ENCODE peak calls at places on chromosome 3, in nine cellular contexts. S is lung; D is uterus; C is CD8-positive, alpha-beta memory T cell; O is neuronal stem cell; R is astrocyte; F is esophagus muscularis mucosa; Y is sigmoid colon; P is right cardiac atrium. B is an unnamed sample.

GRCh38 chr3:126412841-126413692 is 18.4 kb downstream of the CFAP100 start:
- DNase-seq in O (no peak), Y (no peak), P (no peak), R (no peak), D (no peak), F (no peak), S (no peak), C (no peak), B (no peak)

GRCh38 chr3:127770671-127771370 is 51.5 kb downstream of the MGLL start:
- DNase-seq in Y (no peak), S (no peak), D (no peak), F (no peak), C (no peak), P (no peak), O (no peak), R (no peak), B (no peak)

GRCh38 chr3:140432176-140432753 is 245.6 kb upstream of the TRIM42 start:
- DNase-seq in R (peak; percentile 56), S (no peak), P (no peak), O (no peak), Y (no peak), C (no peak), D (no peak), F (no peak), B (no peak)

GRCh38 chr3:108412351-108412750 is 98.0 kb downstream of the MYH15 start:
- DNase-seq in F (no peak), D (no peak), O (no peak), Y (no peak), R (no peak), P (no peak), C (no peak), S (no peak), B (no peak)

GRCh38 chr3:13505147-13506130 is 25.3 kb downstream of the HDAC11 start:
- DNase-seq in R (no peak), S (no peak), F (no peak), C (no peak), P (no peak), O (no peak), D (no peak), Y (no peak), B (peak; percentile 49)

GRCh38 chr3:188348445-188349244 is 194.7 kb downstream of the LPP start:
- DNase-seq in O (no peak), C (no peak), P (peak; percentile 91), R (peak; percentile 97), S (no peak), D (peak; percentile 64), Y (peak; percentile 80), F (no peak), B (peak; percentile 62)

GRCh38 chr3:197337656-197338055 is 39.2 kb upstream of the DLG1 start:
- DNase-seq in Y (no peak), P (no peak), F (peak; percentile 26), O (no peak), S (no peak), D (no peak), C (no peak), R (peak; percentile 64), B (no peak)

GRCh38 chr3:55645406-55645805 is 158.3 kb upstream of the WNT5A start:
- DNase-seq in C (no peak), O (no peak), R (no peak), P (no peak), S (no peak), Y (no peak), D (no peak), F (no peak), B (no peak)

GRCh38 chr3:29185706-29186105 is 95.2 kb upstream of the RBMS3 start:
- DNase-seq in S (no peak), D (no peak), O (no peak), C (no peak), Y (no peak), F (no peak), R (no peak), P (no peak), B (no peak)

GRCh38 chr3:12100784-12101183 is 57.9 kb downstream of the TIMP4 start:
- DNase-seq in Y (no peak), P (no peak), D (no peak), R (no peak), O (no peak), S (no peak), F (no peak), C (no peak), B (no peak)

GRCh38 chr3:16183601-16184270 is 9.3 kb downstream of the GALNT15 start:
- DNase-seq in C (no peak), F (no peak), Y (no peak), D (peak; percentile 39), O (no peak), S (no peak), P (no peak), R (peak; percentile 93), B (no peak)

GRCh38 chr3:155889212-155889611 is 18.8 kb downstream of the GMPS start:
- DNase-seq in S (no peak), F (no peak), C (no peak), D (no peak), Y (no peak), P (no peak), R (no peak), O (no peak), B (no peak)

GRCh38 chr3:173913397-173913796 is 515.9 kb downstream of the NLGN1 start:
- DNase-seq in Y (no peak), O (no peak), F (no peak), R (peak; percentile 75), S (no peak), C (no peak), D (no peak), P (peak; percentile 4), B (no peak)

DNA sequence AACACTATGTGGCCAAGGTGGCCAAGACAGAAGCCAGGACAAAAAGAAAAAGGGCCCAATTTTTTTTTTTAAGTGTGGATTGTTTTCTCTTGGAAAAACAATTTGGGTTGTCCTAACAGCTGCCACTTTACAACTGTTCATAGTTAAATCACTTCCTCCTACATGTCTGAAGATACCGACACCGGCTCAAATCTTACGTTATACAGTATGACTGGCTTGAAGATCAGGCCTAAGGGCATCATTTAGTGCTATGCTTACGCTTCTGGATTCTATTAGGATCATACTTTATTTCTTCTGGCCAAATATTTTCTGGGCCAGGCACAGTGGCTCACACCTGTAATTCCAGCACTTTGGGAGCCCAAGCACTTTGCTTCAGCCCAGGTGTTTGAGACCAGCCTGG is 404.4 kb downstream of the MECOM start:
- DNase-seq in D (no peak), F (no peak), P (no peak), S (no peak), C (no peak), O (no peak), R (no peak), Y (no peak), B (no peak)
- H3K9me3 ChIP-seq in D (no peaks in the 10 kb centered on the region), F (no peaks in the 10 kb centered on the region), P (no peaks in the 10 kb centered on the region), S (no peaks in the 10 kb centered on the region), C (no peaks in the 10 kb centered on the region), O (no peaks in the 10 kb centered on the region), R (no peaks in the 10 kb centered on the region), Y (no peaks in the 10 kb centered on the region), B (no peaks in the 10 kb centered on the region)

GRCh38 chr3:125118600-125118999 is 62.8 kb upstream of the HEG1 start:
- DNase-seq in S (no peak), Y (no peak), O (no peak), P (no peak), D (no peak), F (no peak), C (no peak), R (no peak), B (no peak)

GRCh38 chr3:125119752-125120369 is 64.1 kb upstream of the HEG1 start:
- DNase-seq in Y (no peak), P (no peak), F (no peak), D (no peak), R (peak; percentile 42), S (no peak), O (no peak), C (peak; percentile 50), B (no peak)

GRCh38 chr3:125117631-125118191 is 61.9 kb upstream of the HEG1 start:
- DNase-seq in P (no peak), Y (no peak), O (no peak), R (peak; percentile 61), F (no peak), S (no peak), C (no peak), D (no peak), B (no peak)

GRCh38 chr3:125115640-125116039 is 59.8 kb upstream of the HEG1 start:
- DNase-seq in P (peak; percentile 54), F (no peak), R (peak; percentile 91), Y (no peak), O (no peak), C (no peak), D (no peak), S (no peak), B (no peak)

GRCh38 chr3:125116311-125117069 is 60.7 kb upstream of the HEG1 start:
- DNase-seq in D (no peak), R (peak; percentile 86), C (no peak), P (no peak), F (no peak), Y (no peak), S (no peak), O (no peak), B (no peak)
- H3K4me1 ChIP-seq in D (no peaks in the 10 kb centered on the region), R (peaks cover 30% of the 10 kb centered on the region), C (peaks cover 38% of the 10 kb centered on the region), P (peaks cover 11% of the 10 kb centered on the region), F (peaks cover 55% of the 10 kb centered on the region), Y (peaks cover 20% of the 10 kb centered on the region), S (peaks cover 10% of the 10 kb centered on the region), O (peaks cover 34% of the 10 kb centered on the region), B (no peaks in the 10 kb centered on the region)

DNA sequence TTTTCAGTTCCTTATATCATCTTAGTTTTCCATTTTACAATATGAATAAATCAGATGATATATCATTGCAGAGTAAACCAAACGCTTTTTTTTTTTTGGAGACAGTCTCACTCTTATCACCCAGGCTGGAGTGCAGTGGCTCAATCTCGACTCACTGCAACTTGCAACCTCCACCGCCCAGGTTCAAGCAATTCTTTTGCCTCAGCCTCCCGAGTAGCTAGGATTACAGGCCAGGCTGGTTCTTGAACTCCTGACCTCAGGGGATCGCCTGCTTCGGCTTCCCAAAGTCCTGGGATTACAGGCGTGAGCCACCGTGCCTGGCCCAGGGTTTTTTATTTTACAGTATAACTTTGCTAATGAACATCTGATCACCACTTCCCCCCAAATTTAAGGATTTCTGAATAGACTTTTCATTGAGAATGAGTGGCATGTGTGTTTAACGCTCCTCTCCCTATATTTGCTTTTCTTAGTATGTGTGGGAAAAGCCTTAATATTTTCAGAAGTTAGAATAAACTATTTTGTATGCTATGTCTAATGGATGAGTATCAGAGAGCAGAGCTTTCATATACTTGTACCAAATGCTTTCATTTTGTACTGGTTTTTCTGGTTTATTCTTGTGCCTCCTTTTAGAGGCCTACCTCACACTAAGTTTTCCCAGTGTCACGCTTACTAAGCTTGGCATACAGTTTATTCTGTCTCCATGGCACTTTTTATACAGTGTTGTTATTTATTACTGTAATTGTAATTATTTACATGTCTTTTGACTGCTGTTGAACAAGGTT is 5.7 kb upstream of the EBLN2 start:
- DNase-seq in P (no peak), O (no peak), S (no peak), R (no peak), Y (no peak), D (no peak), F (no peak), C (no peak), B (no peak)
- H3K27ac ChIP-seq in P (peak overlapping the region; percentile 23), O (peak overlapping the region; percentile 17), S (no peak overlapping the region), R (no peak overlapping the region), Y (peak overlapping the region; percentile 21), D (no peak overlapping the region), F (no peak overlapping the region), C (no peak overlapping the region), B (no peak overlapping the region)

GRCh38 chr3:98402507-98402906 is 12.0 kb downstream of the OR5K3 start:
- DNase-seq in F (no peak), C (no peak), Y (no peak), P (no peak), R (no peak), S (no peak), O (no peak), D (no peak), B (no peak)
- H3K9me3 ChIP-seq in F (peaks cover 55% of the 10 kb centered on the region), C (no peaks in the 10 kb centered on the region), Y (peaks cover 9% of the 10 kb centered on the region), P (no peaks in the 10 kb centered on the region), R (no peaks in the 10 kb centered on the region), S (peaks cover 12% of the 10 kb centered on the region), O (no peaks in the 10 kb centered on the region), D (no peaks in the 10 kb centered on the region), B (no peaks in the 10 kb centered on the region)

GRCh38 chr3:42032693-42033349 is 58.3 kb upstream of the TRAK1 start:
- DNase-seq in S (peak; percentile 90), R (peak; percentile 97), C (no peak), Y (peak; percentile 93), O (peak; percentile 71), P (peak; percentile 71), F (peak; percentile 91), D (peak; percentile 80), B (no peak)
- H3K4me1 ChIP-seq in S (peaks cover 53% of the 10 kb centered on the region), R (peaks cover 55% of the 10 kb centered on the region), C (no peaks in the 10 kb centered on the region), Y (peaks cover 92% of the 10 kb centered on the region), O (peaks cover 32% of the 10 kb centered on the region), P (peaks cover 29% of the 10 kb centered on the region), F (peaks cover 80% of the 10 kb centered on the region), D (peaks cover 9% of the 10 kb centered on the region), B (no peaks in the 10 kb centered on the region)